ENCODE peak calls at places on chromosomes 2 and 18, in ten cellular contexts. One of them, this sample, is unnamed. For H3K4me1, the result is how much of the 10 kb centered on the place peaks cover.

GRCh38 chr2:55839182-55839819 is 84.3 kb downstream of the EFEMP1 start:
- DNase-seq in mucosa of descending colon: no peak
- DNase-seq in A549: peak
- DNase-seq in heart right ventricle: no peak
- DNase-seq in H1: no peak
- DNase-seq in aorta: no peak
- DNase-seq in uterus: no peak
- DNase-seq in cardiac muscle cell: peak
- DNase-seq in colonic mucosa: peak
- DNase-seq in CD8-positive, alpha-beta T cell: no peak
- DNase-seq in this sample: peak

GRCh38 chr2:131035112-131035825 is 58.0 kb downstream of the FAM168B start:
- DNase-seq in mucosa of descending colon: no peak
- DNase-seq in A549: no peak
- DNase-seq in heart right ventricle: no peak
- DNase-seq in H1: no peak
- DNase-seq in aorta: no peak
- DNase-seq in uterus: no peak
- DNase-seq in cardiac muscle cell: peak
- DNase-seq in colonic mucosa: no peak
- DNase-seq in CD8-positive, alpha-beta T cell: no peak
- DNase-seq in this sample: no peak

GRCh38 chr2:165558832-165559231 is 89.3 kb downstream of the CSRNP3 start:
- DNase-seq in mucosa of descending colon: no peak
- DNase-seq in A549: no peak
- DNase-seq in heart right ventricle: no peak
- DNase-seq in H1: no peak
- DNase-seq in aorta: no peak
- DNase-seq in uterus: no peak
- DNase-seq in cardiac muscle cell: no peak
- DNase-seq in colonic mucosa: no peak
- DNase-seq in CD8-positive, alpha-beta T cell: no peak
- DNase-seq in this sample: no peak

GRCh38 chr2:121596221-121597080 is 52.8 kb downstream of the CLASP1 start:
- DNase-seq in mucosa of descending colon: no peak
- DNase-seq in A549: peak
- DNase-seq in heart right ventricle: no peak
- DNase-seq in H1: no peak
- DNase-seq in aorta: no peak
- DNase-seq in uterus: no peak
- DNase-seq in cardiac muscle cell: peak
- DNase-seq in colonic mucosa: peak
- DNase-seq in CD8-positive, alpha-beta T cell: no peak
- DNase-seq in this sample: peak

GRCh38 chr2:120937736-120938131 is 202.1 kb downstream of the GLI2 start:
- DNase-seq in mucosa of descending colon: no peak
- DNase-seq in A549: no peak
- DNase-seq in heart right ventricle: no peak
- DNase-seq in H1: no peak
- DNase-seq in aorta: no peak
- DNase-seq in uterus: peak
- DNase-seq in cardiac muscle cell: peak
- DNase-seq in colonic mucosa: no peak
- DNase-seq in CD8-positive, alpha-beta T cell: no peak
- DNase-seq in this sample: no peak

GRCh38 chr2:222907790-222908431 is 47.1 kb downstream of the ACSL3 start:
- DNase-seq in mucosa of descending colon: no peak
- DNase-seq in A549: no peak
- DNase-seq in heart right ventricle: no peak
- DNase-seq in H1: peak
- DNase-seq in aorta: no peak
- DNase-seq in uterus: no peak
- DNase-seq in cardiac muscle cell: peak
- DNase-seq in colonic mucosa: no peak
- DNase-seq in CD8-positive, alpha-beta T cell: no peak
- DNase-seq in this sample: no peak

GRCh38 chr2:173231042-173231441 is 123.6 kb upstream of the CDCA7 start:
- DNase-seq in mucosa of descending colon: no peak
- DNase-seq in A549: no peak
- DNase-seq in heart right ventricle: no peak
- DNase-seq in H1: no peak
- DNase-seq in aorta: no peak
- DNase-seq in uterus: no peak
- DNase-seq in cardiac muscle cell: no peak
- DNase-seq in colonic mucosa: peak
- DNase-seq in CD8-positive, alpha-beta T cell: no peak
- DNase-seq in this sample: peak

GRCh38 chr2:464562-465309 is 176.8 kb upstream of the ALKAL2 start:
- DNase-seq in mucosa of descending colon: no peak
- DNase-seq in A549: no peak
- DNase-seq in heart right ventricle: no peak
- DNase-seq in H1: no peak
- DNase-seq in aorta: peak
- DNase-seq in uterus: no peak
- DNase-seq in cardiac muscle cell: no peak
- DNase-seq in colonic mucosa: no peak
- DNase-seq in CD8-positive, alpha-beta T cell: no peak
- DNase-seq in this sample: no peak

GRCh38 chr2:120469486-120469885 is 123.5 kb downstream of the INHBB start:
- DNase-seq in mucosa of descending colon: no peak
- DNase-seq in A549: no peak
- DNase-seq in heart right ventricle: no peak
- DNase-seq in H1: no peak
- DNase-seq in aorta: peak
- DNase-seq in uterus: peak
- DNase-seq in cardiac muscle cell: peak
- DNase-seq in colonic mucosa: no peak
- DNase-seq in CD8-positive, alpha-beta T cell: no peak
- DNase-seq in this sample: no peak

GRCh38 chr2:70918016-70918415 is 17.7 kb upstream of the ATP6V1B1 start:
- DNase-seq in mucosa of descending colon: no peak
- DNase-seq in A549: no peak
- DNase-seq in heart right ventricle: no peak
- DNase-seq in H1: no peak
- DNase-seq in aorta: no peak
- DNase-seq in uterus: no peak
- DNase-seq in cardiac muscle cell: no peak
- DNase-seq in colonic mucosa: no peak
- DNase-seq in CD8-positive, alpha-beta T cell: no peak
- DNase-seq in this sample: no peak

GRCh38 chr2:162524192-162524591 is 180.3 kb downstream of the GCA start:
- DNase-seq in mucosa of descending colon: no peak
- DNase-seq in A549: no peak
- DNase-seq in heart right ventricle: no peak
- DNase-seq in H1: no peak
- DNase-seq in aorta: no peak
- DNase-seq in uterus: no peak
- DNase-seq in cardiac muscle cell: no peak
- DNase-seq in colonic mucosa: no peak
- DNase-seq in CD8-positive, alpha-beta T cell: no peak
- DNase-seq in this sample: peak

GRCh38 chr2:161824226-161824625 is 200.0 kb downstream of the SLC4A10 start:
- DNase-seq in mucosa of descending colon: no peak
- DNase-seq in A549: no peak
- DNase-seq in heart right ventricle: no peak
- DNase-seq in H1: no peak
- DNase-seq in aorta: no peak
- DNase-seq in uterus: no peak
- DNase-seq in cardiac muscle cell: no peak
- DNase-seq in colonic mucosa: no peak
- DNase-seq in CD8-positive, alpha-beta T cell: no peak
- DNase-seq in this sample: no peak

GRCh38 chr2:26562811-26563645 is 78.1 kb downstream of the CIB4 start:
- DNase-seq in mucosa of descending colon: peak
- DNase-seq in A549: peak
- DNase-seq in heart right ventricle: no peak
- DNase-seq in H1: no peak
- DNase-seq in aorta: peak
- DNase-seq in uterus: no peak
- DNase-seq in cardiac muscle cell: peak
- DNase-seq in colonic mucosa: peak
- DNase-seq in CD8-positive, alpha-beta T cell: no peak
- DNase-seq in this sample: peak

GRCh38 chr2:113237604-113238003 is 41.1 kb downstream of the PAX8 start:
- DNase-seq in mucosa of descending colon: no peak
- DNase-seq in A549: no peak
- DNase-seq in heart right ventricle: no peak
- DNase-seq in H1: no peak
- DNase-seq in aorta: no peak
- DNase-seq in uterus: no peak
- DNase-seq in cardiac muscle cell: no peak
- DNase-seq in colonic mucosa: no peak
- DNase-seq in CD8-positive, alpha-beta T cell: no peak
- DNase-seq in this sample: no peak

GRCh38 chr2:72963423-72964145 is 46.3 kb downstream of the EMX1 start:
- DNase-seq in mucosa of descending colon: peak
- DNase-seq in A549: no peak
- DNase-seq in heart right ventricle: no peak
- DNase-seq in H1: peak
- DNase-seq in aorta: no peak
- DNase-seq in uterus: no peak
- DNase-seq in cardiac muscle cell: peak
- DNase-seq in colonic mucosa: no peak
- DNase-seq in CD8-positive, alpha-beta T cell: no peak
- DNase-seq in this sample: no peak

GRCh38 chr2:216436369-216436768 is 24.1 kb downstream of the SMARCAL1 start:
- DNase-seq in mucosa of descending colon: no peak
- DNase-seq in A549: no peak
- DNase-seq in heart right ventricle: no peak
- DNase-seq in H1: no peak
- DNase-seq in aorta: no peak
- DNase-seq in uterus: no peak
- DNase-seq in cardiac muscle cell: no peak
- DNase-seq in colonic mucosa: no peak
- DNase-seq in CD8-positive, alpha-beta T cell: no peak
- DNase-seq in this sample: no peak

DNA sequence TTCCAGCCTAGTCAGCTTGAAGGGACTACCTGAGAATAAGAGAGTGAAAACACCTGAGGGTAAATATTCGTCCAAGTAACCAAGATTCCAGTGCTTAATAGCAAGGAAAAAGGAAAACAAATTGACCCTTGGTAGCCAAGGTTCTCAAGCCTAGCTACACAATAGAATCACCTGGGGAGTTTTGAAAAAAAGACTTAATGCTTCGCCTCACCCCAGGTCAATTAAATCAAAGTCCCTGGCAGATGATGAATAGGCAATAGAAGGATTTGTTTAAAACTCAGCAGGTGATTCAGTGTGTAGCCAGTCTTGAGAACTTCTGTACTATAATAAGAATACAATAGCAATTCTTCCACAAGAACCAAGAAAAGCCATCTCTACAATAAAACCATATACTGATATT is 500.2 kb downstream of the XIRP2 start:
- DNase-seq in mucosa of descending colon: no peak
- DNase-seq in A549: no peak
- DNase-seq in heart right ventricle: no peak
- DNase-seq in H1: no peak
- DNase-seq in aorta: no peak
- DNase-seq in uterus: no peak
- DNase-seq in cardiac muscle cell: no peak
- DNase-seq in colonic mucosa: no peak
- DNase-seq in CD8-positive, alpha-beta T cell: no peak
- DNase-seq in this sample: no peak
- H3K4me1 ChIP-seq in mucosa of descending colon: under half
- H3K4me1 ChIP-seq in A549: under half
- H3K4me1 ChIP-seq in heart right ventricle: under half
- H3K4me1 ChIP-seq in H1: under half
- H3K4me1 ChIP-seq in aorta: under half
- H3K4me1 ChIP-seq in uterus: under half
- H3K4me1 ChIP-seq in cardiac muscle cell: under half
- H3K4me1 ChIP-seq in colonic mucosa: under half
- H3K4me1 ChIP-seq in CD8-positive, alpha-beta T cell: under half
- H3K4me1 ChIP-seq in this sample: under half

GRCh38 chr2:160336091-160336490 is 136.0 kb upstream of the ITGB6 start:
- DNase-seq in mucosa of descending colon: no peak
- DNase-seq in A549: no peak
- DNase-seq in heart right ventricle: no peak
- DNase-seq in H1: no peak
- DNase-seq in aorta: no peak
- DNase-seq in uterus: no peak
- DNase-seq in cardiac muscle cell: peak
- DNase-seq in colonic mucosa: no peak
- DNase-seq in CD8-positive, alpha-beta T cell: no peak
- DNase-seq in this sample: no peak
- H3K4me1 ChIP-seq in mucosa of descending colon: under half
- H3K4me1 ChIP-seq in A549: half or more
- H3K4me1 ChIP-seq in heart right ventricle: half or more
- H3K4me1 ChIP-seq in H1: under half
- H3K4me1 ChIP-seq in aorta: under half
- H3K4me1 ChIP-seq in uterus: under half
- H3K4me1 ChIP-seq in cardiac muscle cell: under half
- H3K4me1 ChIP-seq in colonic mucosa: under half
- H3K4me1 ChIP-seq in CD8-positive, alpha-beta T cell: under half
- H3K4me1 ChIP-seq in this sample: under half

DNA sequence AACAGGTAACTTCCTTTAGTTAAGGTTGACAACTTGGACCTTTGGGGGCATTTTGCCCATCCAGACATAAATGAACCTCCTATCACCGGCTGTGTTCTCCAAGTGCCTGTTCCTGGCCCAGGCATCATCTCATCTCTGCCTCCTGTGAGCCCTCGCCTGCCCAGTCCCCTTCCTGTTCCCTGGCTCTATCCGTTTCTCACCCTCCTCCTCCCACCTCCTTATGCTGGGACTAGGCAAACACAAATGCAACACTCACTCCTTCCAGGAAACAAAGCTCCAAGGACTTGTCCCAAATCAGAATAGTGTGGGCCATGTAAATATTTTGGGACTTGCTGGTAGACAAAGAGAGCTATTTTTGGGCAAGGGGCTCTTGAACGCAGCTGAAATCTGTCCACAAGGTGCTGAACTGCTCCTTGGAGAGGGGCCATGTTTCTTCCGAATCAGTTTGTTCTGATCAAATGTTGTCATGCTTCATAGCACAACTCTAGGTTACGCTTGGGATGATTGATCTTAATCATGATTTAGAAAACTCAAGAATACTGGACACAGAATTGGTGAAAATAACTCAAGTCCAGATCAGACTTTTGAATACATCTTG is 25.3 kb downstream of the MBP start:
- DNase-seq in mucosa of descending colon: no peak
- DNase-seq in A549: no peak
- DNase-seq in heart right ventricle: no peak
- DNase-seq in H1: no peak
- DNase-seq in aorta: no peak
- DNase-seq in uterus: peak
- DNase-seq in cardiac muscle cell: peak
- DNase-seq in colonic mucosa: no peak
- DNase-seq in CD8-positive, alpha-beta T cell: no peak
- DNase-seq in this sample: no peak
- H3K4me1 ChIP-seq in mucosa of descending colon: under half
- H3K4me1 ChIP-seq in A549: half or more
- H3K4me1 ChIP-seq in heart right ventricle: half or more
- H3K4me1 ChIP-seq in H1: under half
- H3K4me1 ChIP-seq in aorta: under half
- H3K4me1 ChIP-seq in uterus: under half
- H3K4me1 ChIP-seq in cardiac muscle cell: under half
- H3K4me1 ChIP-seq in colonic mucosa: under half
- H3K4me1 ChIP-seq in CD8-positive, alpha-beta T cell: half or more
- H3K4me1 ChIP-seq in this sample: under half

DNA sequence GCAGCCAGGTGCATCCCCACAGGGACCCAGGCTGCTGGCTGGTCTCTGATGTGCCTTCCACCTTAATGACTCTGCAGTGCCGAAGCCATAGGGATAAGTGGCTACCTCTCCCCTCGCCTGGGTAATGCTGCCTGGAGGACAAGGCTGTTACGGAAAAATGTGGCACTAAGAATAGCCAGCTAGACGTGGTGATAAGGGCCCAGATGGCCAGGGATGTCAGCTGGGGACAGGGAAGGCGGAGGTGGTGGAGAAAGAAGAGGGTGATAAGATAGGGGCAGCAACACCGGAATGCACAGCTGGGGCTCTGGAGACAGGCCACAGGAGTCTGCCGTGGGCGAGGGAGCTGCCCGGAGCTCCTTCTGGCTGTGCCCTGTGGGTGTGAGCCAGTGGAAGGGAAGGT is 170.6 kb downstream of the FHOD3 start:
- DNase-seq in mucosa of descending colon: no peak
- DNase-seq in A549: no peak
- DNase-seq in heart right ventricle: peak
- DNase-seq in H1: no peak
- DNase-seq in aorta: no peak
- DNase-seq in uterus: no peak
- DNase-seq in cardiac muscle cell: peak
- DNase-seq in colonic mucosa: no peak
- DNase-seq in CD8-positive, alpha-beta T cell: no peak
- DNase-seq in this sample: no peak
- H3K4me1 ChIP-seq in mucosa of descending colon: under half
- H3K4me1 ChIP-seq in A549: under half
- H3K4me1 ChIP-seq in heart right ventricle: half or more
- H3K4me1 ChIP-seq in H1: under half
- H3K4me1 ChIP-seq in aorta: under half
- H3K4me1 ChIP-seq in uterus: under half
- H3K4me1 ChIP-seq in cardiac muscle cell: half or more
- H3K4me1 ChIP-seq in colonic mucosa: under half
- H3K4me1 ChIP-seq in CD8-positive, alpha-beta T cell: under half
- H3K4me1 ChIP-seq in this sample: under half